ENCODE peak calls at places on chromosomes 6 and 20, in seven cellular contexts. F is sigmoid colon, P is esophagus muscularis mucosa, R is GM12878, A is ovary, E is suprapubic skin, Y is stomach. S is an unnamed sample. For H3K27me3, the result is how much of the 10 kb centered on the place peaks cover.

GRCh38 chr6:24614648-24615047 is 31.3 kb downstream of the KIAA0319 start:
- DNase-seq in Y (no peak), R (no peak), E (no peak), F (no peak), A (no peak), P (no peak), S (no peak)

GRCh38 chr6:95576218-95576617 is 1.1 kb upstream of the MANEA start:
- DNase-seq in E (no peak), P (no peak), A (no peak), R (no peak), F (no peak), Y (no peak), S (no peak)

GRCh38 chr6:151627689-151628444 is 134.1 kb downstream of the CCDC170 start:
- DNase-seq in R (peak), P (no peak), F (no peak), A (no peak), E (no peak), Y (no peak), S (no peak)

GRCh38 chr6:149306967-149307366 is 10.5 kb upstream of the TAB2 start:
- DNase-seq in E (no peak), R (no peak), Y (no peak), P (no peak), A (no peak), F (no peak), S (no peak)

GRCh38 chr6:21928715-21929298 is 335.3 kb downstream of the SOX4 start:
- DNase-seq in P (no peak), E (no peak), F (no peak), Y (no peak), R (no peak), A (no peak), S (no peak)

GRCh38 chr20:25083773-25084615 is 2.1 kb upstream of the VSX1 start:
- DNase-seq in E (no peak), F (no peak), A (no peak), P (no peak), Y (peak), R (no peak), S (peak)

GRCh38 chr6:135250234-135250633 is 69.1 kb downstream of the MYB start:
- DNase-seq in P (no peak), E (no peak), F (no peak), Y (no peak), R (no peak), A (no peak), S (no peak)

GRCh38 chr6:75932067-75932466 is 140.4 kb downstream of the IMPG1 start:
- DNase-seq in Y (peak), R (no peak), E (no peak), P (no peak), F (no peak), A (no peak), S (no peak)

GRCh38 chr6:117449549-117450439 is 24.1 kb upstream of the ROS1 start:
- DNase-seq in E (peak), R (peak), F (no peak), Y (peak), A (peak), P (no peak), S (peak)

GRCh38 chr6:142935553-142936517 is 9.1 kb downstream of the HIVEP2 start:
- DNase-seq in Y (no peak), F (no peak), P (no peak), A (no peak), E (no peak), R (no peak), S (peak)

GRCh38 chr6:135209803-135210202 is 28.7 kb downstream of the MYB start:
- DNase-seq in R (no peak), E (no peak), F (no peak), Y (no peak), P (no peak), A (no peak), S (no peak)

GRCh38 chr6:120431841-120432240 is 902.4 kb downstream of the TBC1D32 start:
- DNase-seq in A (no peak), P (no peak), Y (no peak), R (no peak), F (no peak), E (no peak), S (no peak)

GRCh38 chr20:50574586-50574985 is 64.4 kb downstream of the PTPN1 start:
- DNase-seq in E (no peak), A (no peak), Y (no peak), P (no peak), R (no peak), F (no peak), S (no peak)

GRCh38 chr20:56451056-56451765 is 17.2 kb upstream of the RTF2 start:
- DNase-seq in R (no peak), F (peak), Y (no peak), A (no peak), P (no peak), E (no peak), S (no peak)

GRCh38 chr6:157644043-157644810 is 178.8 kb upstream of the SNX9 start:
- DNase-seq in R (no peak), P (no peak), F (peak), Y (no peak), E (no peak), A (no peak), S (no peak)

GRCh38 chr6:92945799-92946198 is 473.6 kb downstream of the EPHA7 start:
- DNase-seq in F (no peak), E (no peak), Y (no peak), P (no peak), A (no peak), R (no peak), S (no peak)

GRCh38 chr20:38172344-38172743 is 7.3 kb upstream of the TGM2 start:
- DNase-seq in F (peak), R (no peak), E (no peak), P (no peak), Y (no peak), A (no peak), S (no peak)

GRCh38 chr20:49700411-49701185 is 13.1 kb downstream of the B4GALT5 start:
- DNase-seq in A (no peak), F (no peak), Y (no peak), R (no peak), E (no peak), P (no peak), S (no peak)

GRCh38 chr20:1122388-1123315 is 4.2 kb downstream of the PSMF1 start:
- DNase-seq in P (no peak), Y (peak), R (no peak), A (no peak), F (no peak), E (no peak), S (peak)

GRCh38 chr6:168915855-168916254 is 337.8 kb downstream of the THBS2 start:
- DNase-seq in P (no peak), A (no peak), Y (no peak), E (no peak), F (no peak), R (no peak), S (no peak)

GRCh38 chr6:136035378-136036070 is 184.0 kb downstream of the PDE7B start:
- DNase-seq in R (no peak), Y (no peak), P (no peak), F (no peak), E (no peak), A (no peak), S (no peak)

GRCh38 chr6:157077251-157077650 is 246.1 kb downstream of the TMEM242 start:
- DNase-seq in F (no peak), A (no peak), E (no peak), Y (no peak), P (no peak), R (no peak), S (no peak)

GRCh38 chr6:35552285-35552917 is 39.7 kb upstream of the TULP1 start:
- DNase-seq in P (no peak), E (no peak), Y (peak), A (no peak), R (peak), F (no peak), S (peak)

GRCh38 chr6:36679043-36679821 is 718 bp downstream of the CDKN1A start:
- DNase-seq in R (no peak), A (peak), P (peak), F (peak), Y (peak), E (peak), S (peak)

GRCh38 chr6:99612551-99613397 is 6.1 kb downstream of the PRDM13 start:
- DNase-seq in A (no peak), Y (no peak), F (no peak), E (no peak), R (no peak), P (no peak), S (no peak)

GRCh38 chr6:122838060-122838780 is 49.2 kb downstream of the SMPDL3A start:
- DNase-seq in R (no peak), F (no peak), A (no peak), E (no peak), Y (no peak), P (no peak), S (no peak)

GRCh38 chr20:49507741-49508434 is 25.4 kb upstream of the KCNB1 start:
- DNase-seq in A (no peak), Y (no peak), F (peak), E (no peak), P (no peak), R (no peak), S (no peak)

GRCh38 chr20:25586877-25587276 is 1.5 kb upstream of the NINL start:
- DNase-seq in A (no peak), F (no peak), Y (no peak), E (no peak), P (no peak), R (no peak), S (no peak)

GRCh38 chr20:25207149-25207959 is 11.8 kb downstream of the ENTPD6 start:
- DNase-seq in E (no peak), Y (peak), P (no peak), F (no peak), A (no peak), R (no peak), S (no peak)

GRCh38 chr20:53021934-53022333 is 49.8 kb downstream of the TSHZ2 start:
- DNase-seq in Y (no peak), P (no peak), E (no peak), A (no peak), F (no peak), R (no peak), S (no peak)

GRCh38 chr20:16860914-16861313 is 112.8 kb downstream of the OTOR start:
- DNase-seq in R (no peak), F (no peak), P (no peak), E (no peak), A (no peak), Y (no peak), S (no peak)

GRCh38 chr6:105600342-105601293 is 197.7 kb upstream of the PREP start:
- DNase-seq in P (no peak), F (no peak), Y (no peak), A (no peak), R (no peak), E (no peak), S (no peak)

GRCh38 chr20:7924692-7925091 is 15.6 kb downstream of the HAO1 start:
- DNase-seq in A (no peak), E (no peak), Y (no peak), P (no peak), R (no peak), F (no peak), S (no peak)

GRCh38 chr20:57695012-57695411 is 14.8 kb downstream of the PMEPA1 start:
- DNase-seq in P (no peak), Y (peak), F (no peak), A (no peak), E (no peak), R (no peak), S (no peak)

GRCh38 chr6:155079985-155080452 is 84.9 kb downstream of the TIAM2 start:
- DNase-seq in A (no peak), P (no peak), R (peak), Y (no peak), F (no peak), E (no peak), S (no peak)

GRCh38 chr6:56482525-56482924 is 160.2 kb downstream of the DST start:
- DNase-seq in R (no peak), A (no peak), Y (peak), E (no peak), F (no peak), P (no peak), S (peak)

GRCh38 chr20:49608752-49609670 is 41.1 kb upstream of the PTGIS start:
- DNase-seq in E (peak), A (peak), R (no peak), Y (peak), P (no peak), F (peak), S (peak)

GRCh38 chr20:63397946-63398450 is 36.8 kb upstream of the CHRNA4 start:
- DNase-seq in E (no peak), A (no peak), R (no peak), F (no peak), P (no peak), Y (no peak), S (no peak)
- H3K27me3 ChIP-seq in E (half or more), A (under half), R (under half), F (half or more), P (under half), Y (under half), S (under half)

GRCh38 chr6:82608777-82609176 is 245.2 kb downstream of the TPBG start:
- DNase-seq in Y (no peak), E (no peak), P (no peak), R (no peak), F (no peak), A (no peak), S (no peak)

GRCh38 chr6:82612475-82612874 is 248.9 kb downstream of the TPBG start:
- DNase-seq in Y (no peak), F (no peak), R (no peak), E (no peak), A (no peak), P (no peak), S (no peak)

GRCh38 chr6:82611751-82612150 is 248.1 kb downstream of the TPBG start:
- DNase-seq in A (no peak), R (no peak), F (no peak), E (no peak), P (no peak), Y (no peak), S (no peak)

GRCh38 chr6:82608365-82608764 is 244.7 kb downstream of the TPBG start:
- DNase-seq in F (no peak), P (no peak), Y (no peak), E (no peak), A (no peak), R (no peak), S (no peak)
- H3K4me3 ChIP-seq in F (no peak), P (no peak), Y (no peak), E (no peak), A (no peak), R (no peak), S (no peak)

GRCh38 chr6:14704383-14705271 is 541.2 kb upstream of the JARID2 start:
- DNase-seq in E (no peak), R (no peak), Y (no peak), P (no peak), F (no peak), A (no peak), S (no peak)
- TF ChIP-seq EP300 in E (no peak), R (no peak), Y (no peak), P (no peak), F (no peak), A (no peak), S (no peak)

GRCh38 chr20:21102252-21102609 is 3.9 kb downstream of the LINC00237 start:
- DNase-seq in E (no peak), A (no peak), Y (no peak), R (no peak), P (peak), F (no peak), S (no peak)

GRCh38 chr20:21100590-21101452 is 5.3 kb downstream of the LINC00237 start:
- DNase-seq in A (no peak), P (peak), Y (no peak), E (no peak), F (no peak), R (no peak), S (no peak)

GRCh38 chr20:21102691-21103311 is 3.4 kb downstream of the LINC00237 start:
- DNase-seq in F (peak), R (no peak), A (peak), E (peak), P (peak), Y (peak), S (peak)

GRCh38 chr20:21101453-21102251 is 4.5 kb downstream of the LINC00237 start:
- DNase-seq in P (peak), Y (no peak), E (no peak), F (no peak), R (no peak), A (peak), S (no peak)

GRCh38 chr20:21099653-21100589 is 6.2 kb downstream of the LINC00237 start:
- DNase-seq in E (peak), F (no peak), A (no peak), Y (peak), P (peak), R (no peak), S (peak)
- H3K27me3 ChIP-seq in E (half or more), F (half or more), A (under half), Y (under half), P (under half), R (under half), S (half or more)

GRCh38 chr6:165181951-165182414 is 127.4 kb downstream of the C6orf118 start:
- DNase-seq in P (no peak), Y (no peak), F (no peak), R (no peak), A (no peak), E (no peak), S (no peak)
- H3K4me3 ChIP-seq in P (no peak), Y (no peak), F (no peak), R (no peak), A (no peak), E (no peak), S (no peak)

DNA sequence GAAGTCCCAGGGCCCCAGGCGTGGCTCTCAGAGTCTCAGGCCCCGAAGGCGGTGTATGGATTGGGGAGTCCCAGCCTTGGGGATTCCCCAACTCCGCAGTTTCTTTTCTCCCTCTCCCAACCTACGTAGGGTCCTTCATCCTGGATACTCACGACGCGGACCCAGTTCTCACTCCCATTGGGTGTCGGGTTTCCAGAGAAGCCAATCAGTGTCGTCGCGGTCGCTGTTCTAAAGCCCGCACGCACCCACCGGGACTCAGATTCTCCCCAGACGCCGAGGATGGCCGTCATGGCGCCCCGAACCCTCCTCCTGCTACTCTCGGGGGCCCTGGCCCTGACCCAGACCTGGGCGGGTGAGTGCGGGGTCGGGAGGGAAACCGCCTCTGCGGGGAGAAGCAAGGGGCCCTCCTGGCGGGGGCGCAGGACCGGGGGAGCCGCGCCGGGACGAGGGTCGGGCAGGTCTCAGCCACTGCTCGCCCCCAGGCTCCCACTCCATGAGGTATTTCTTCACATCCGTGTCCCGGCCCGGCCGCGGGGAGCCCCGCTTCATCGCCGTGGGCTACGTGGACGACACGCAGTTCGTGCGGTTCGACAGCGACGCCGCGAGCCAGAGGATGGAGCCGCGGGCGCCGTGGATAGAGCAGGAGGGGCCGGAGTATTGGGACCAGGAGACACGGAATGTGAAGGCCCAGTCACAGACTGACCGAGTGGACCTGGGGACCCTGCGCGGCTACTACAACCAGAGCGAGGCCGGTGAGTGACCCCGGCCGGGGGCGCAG is at the start of gene HLA-A:
- DNase-seq in F (peak), A (peak), Y (peak), E (peak), P (peak), R (peak), S (peak)
- TF ChIP-seq EP300 in F (no peak), A (no peak), Y (no peak), E (no peak), P (no peak), R (no peak), S (no peak)

GRCh38 chr20:58788896-58789295 is 61.8 kb downstream of the GNAS-AS1 start:
- DNase-seq in E (no peak), Y (no peak), P (no peak), F (no peak), A (no peak), R (no peak), S (no peak)
- H3K27me3 ChIP-seq in E (half or more), Y (under half), P (under half), F (under half), A (under half), R (under half), S (under half)

GRCh38 chr6:28206527-28207243 is 18.4 kb upstream of the ZSCAN9 start:
- DNase-seq in E (no peak), R (no peak), P (no peak), F (no peak), Y (no peak), A (no peak), S (no peak)
- H3K4me3 ChIP-seq in E (no peak), R (no peak), P (no peak), F (no peak), Y (peak), A (no peak), S (peak)

DNA sequence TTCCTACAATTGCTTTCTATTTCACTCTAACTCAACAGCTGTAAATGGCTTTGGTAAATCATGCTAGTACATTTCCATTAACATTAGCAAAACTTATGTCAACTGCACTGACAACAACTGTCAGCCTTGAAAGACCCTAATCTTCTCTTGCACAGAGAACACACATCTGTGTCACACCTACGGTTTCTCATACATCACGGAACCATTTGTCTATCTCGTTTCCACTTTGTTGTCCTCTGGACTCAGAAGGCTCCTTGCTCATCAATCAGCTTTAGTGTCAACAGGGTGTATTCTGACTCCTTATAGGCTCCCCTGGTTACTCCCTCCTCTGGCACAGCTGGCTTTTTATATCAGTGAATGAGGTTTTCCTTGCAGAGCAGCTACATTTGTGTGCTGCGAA is 49.2 kb downstream of the CD83 start:
- DNase-seq in P (no peak), R (no peak), F (no peak), A (no peak), Y (no peak), E (no peak), S (no peak)
- TF ChIP-seq EP300 in P (no peak), R (no peak), F (no peak), A (no peak), Y (no peak), E (no peak), S (no peak)